ENCODE peak calls at places on chromosome 14, in nine cellular contexts. P is heart right ventricle, Z is IMR-90, O is GM23338, E is heart left ventricle, N is thyroid gland, J is pancreas, D is uterus, T is left ventricle myocardium inferior. M is an unnamed sample. For H3K27me3, the result is how much of the 10 kb centered on the place peaks cover.

GRCh38 chr14:57401501-57401900 is 11.1 kb downstream of the NAA30 start:
- DNase-seq in T (no peak), D (no peak), P (no peak), N (no peak), E (no peak), O (no peak), J (no peak), Z (no peak), M (no peak)

GRCh38 chr14:86430807-86431206 is 900.9 kb downstream of the FLRT2 start:
- DNase-seq in O (no peak), N (no peak), E (no peak), Z (peak), P (no peak), T (no peak), J (no peak), D (no peak), M (no peak)

GRCh38 chr14:103329421-103330347 is 4.4 kb upstream of the EIF5 start:
- DNase-seq in T (no peak), D (no peak), E (no peak), P (peak), J (peak), O (no peak), N (peak), Z (peak), M (peak)

GRCh38 chr14:100063314-100063941 is 1.8 kb upstream of the EVL start:
- DNase-seq in D (no peak), Z (no peak), N (no peak), O (no peak), T (no peak), P (no peak), J (no peak), E (no peak), M (no peak)

GRCh38 chr14:79842270-79842669 is 369.0 kb downstream of the DIO2 start:
- DNase-seq in Z (peak), E (peak), N (peak), T (peak), O (no peak), D (peak), J (no peak), P (peak), M (peak)

GRCh38 chr14:88993946-88994345 is 169.5 kb downstream of the TTC8 start:
- DNase-seq in E (no peak), N (peak), D (no peak), P (no peak), T (no peak), Z (peak), J (no peak), O (no peak), M (peak)

GRCh38 chr14:65255583-65256443 is 153.5 kb upstream of the MAX start:
- DNase-seq in N (peak), D (no peak), O (peak), Z (no peak), T (no peak), J (peak), P (no peak), E (no peak), M (peak)

GRCh38 chr14:105312973-105313372 is 1.6 kb upstream of the PACS2 start:
- DNase-seq in D (no peak), J (no peak), E (no peak), T (no peak), Z (no peak), O (no peak), N (no peak), P (no peak), M (no peak)

GRCh38 chr14:43438056-43438455 is 1069.0 kb downstream of the FSCB start:
- DNase-seq in J (no peak), E (no peak), O (no peak), D (no peak), T (no peak), Z (no peak), N (no peak), P (no peak), M (no peak)

DNA sequence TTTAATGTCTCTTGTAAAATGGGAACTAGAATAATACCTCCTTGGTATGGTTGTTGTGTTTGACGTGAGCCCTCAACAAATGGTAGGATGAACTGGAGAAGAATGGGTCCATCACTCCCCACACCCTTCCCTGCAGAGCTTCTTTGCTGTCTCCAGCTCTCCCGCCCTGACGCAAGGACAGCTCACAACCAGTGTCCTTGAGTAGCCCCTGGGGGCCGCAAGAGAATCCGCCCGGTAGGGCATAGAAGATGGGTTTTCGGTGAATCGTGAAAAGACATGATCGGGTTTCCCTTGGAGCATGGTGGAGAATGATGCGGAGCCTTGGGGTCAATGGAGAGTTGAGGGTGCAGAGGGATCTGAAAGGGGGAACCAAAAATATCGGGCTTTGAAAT is 6.1 kb upstream of the PAX9 start:
- DNase-seq in D (no peak), T (no peak), Z (no peak), N (no peak), J (no peak), P (no peak), O (peak), E (no peak), M (no peak)
- H3K27me3 ChIP-seq in D (under half), T (half or more), Z (half or more), N (half or more), J (half or more), P (half or more), O (half or more), E (half or more), M (half or more)

DNA sequence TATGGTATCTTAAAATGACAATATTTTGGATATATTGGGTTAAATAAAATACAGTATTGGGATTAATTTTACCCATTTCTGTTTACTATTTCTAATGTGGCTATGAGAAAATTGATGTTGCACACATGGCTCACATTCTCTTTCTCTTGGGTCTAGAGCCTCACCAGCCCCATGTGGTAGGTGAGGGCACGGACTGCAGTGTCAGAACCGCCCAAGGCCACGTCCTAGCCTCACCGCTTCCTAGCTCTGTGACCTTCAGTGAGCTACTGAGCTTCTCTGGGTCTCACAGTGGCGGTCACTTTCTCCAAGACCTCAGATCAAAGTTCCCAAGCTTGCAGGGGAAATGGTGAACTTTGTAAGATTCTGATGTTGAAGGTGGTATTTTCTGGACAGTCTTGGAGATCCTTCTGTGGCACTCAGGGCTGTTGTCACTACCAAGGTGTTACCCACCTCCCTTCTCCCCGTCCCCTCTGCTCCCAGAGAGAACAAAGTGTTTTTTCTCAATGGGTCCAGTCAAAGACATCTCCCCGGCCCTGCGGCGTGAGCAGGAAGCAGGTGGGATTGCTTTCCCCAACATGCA is 87.6 kb downstream of the RIN3 start:
- DNase-seq in J (no peak), O (no peak), E (no peak), D (no peak), T (no peak), P (no peak), Z (no peak), N (no peak), M (no peak)
- H3K27ac ChIP-seq in J (no peak), O (no peak), E (peak), D (peak), T (peak), P (no peak), Z (peak), N (no peak), M (no peak)

GRCh38 chr14:74843653-74844052 is 32.3 kb downstream of the PROX2 start:
- DNase-seq in E (peak), T (no peak), N (no peak), D (no peak), J (no peak), Z (peak), P (no peak), O (no peak), M (no peak)
- TF ChIP-seq CTCF in E (no peak), T (peak), N (no peak), D (no peak), J (no peak), Z (peak), P (no peak), O (no peak), M (no peak)

DNA sequence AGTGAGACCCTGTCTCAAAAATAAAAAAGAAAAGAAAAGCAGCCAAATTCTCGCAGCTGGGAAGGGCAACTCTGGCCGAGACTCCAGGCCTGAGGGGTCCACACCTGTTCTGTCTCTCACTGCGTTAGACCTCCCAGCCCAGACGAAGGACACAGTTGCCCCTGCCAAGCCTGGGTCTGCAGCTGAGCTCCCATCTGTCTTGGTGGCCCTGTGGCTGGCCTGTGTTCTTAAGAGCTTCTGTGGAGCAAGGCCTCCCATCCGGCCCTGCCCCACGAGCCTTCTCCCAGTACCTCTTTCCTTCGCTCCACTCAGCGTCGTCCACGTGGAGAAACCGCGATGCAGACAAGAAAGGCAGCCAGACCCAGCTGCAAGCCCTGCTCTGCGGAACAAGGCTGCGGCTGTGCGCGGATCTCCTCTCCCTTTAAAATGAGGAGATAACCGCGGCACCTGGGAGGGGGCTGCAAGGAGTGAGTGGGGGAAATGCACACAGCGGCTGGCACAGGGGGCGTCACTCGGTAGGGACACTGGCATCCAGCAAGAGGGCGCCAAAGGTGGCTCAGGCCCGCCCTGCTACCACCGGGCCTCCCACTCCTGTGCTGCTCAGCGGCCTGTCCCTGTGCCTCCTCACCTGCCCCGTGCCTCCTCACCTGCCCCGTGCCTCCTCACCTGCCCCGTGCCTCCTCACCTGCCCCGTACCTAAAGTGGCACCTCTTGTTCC is 42.4 kb downstream of the LRRC74A start:
- DNase-seq in D (no peak), T (no peak), N (no peak), P (no peak), E (no peak), J (no peak), Z (no peak), O (peak), M (no peak)
- H3K27me3 ChIP-seq in D (under half), T (under half), N (under half), P (under half), E (under half), J (under half), Z (under half), O (under half), M (under half)

GRCh38 chr14:61749264-61749663 is 13.0 kb upstream of the SNAPC1 start:
- DNase-seq in J (no peak), O (no peak), Z (peak), N (no peak), T (no peak), D (no peak), P (no peak), E (no peak), M (no peak)
- H3K27ac ChIP-seq in J (no peak), O (no peak), Z (no peak), N (peak), T (peak), D (no peak), P (peak), E (peak), M (no peak)

GRCh38 chr14:101318271-101318670 is 243.0 kb upstream of the DIO3 start:
- DNase-seq in E (no peak), O (no peak), D (no peak), J (no peak), N (no peak), T (no peak), P (no peak), Z (no peak), M (no peak)

GRCh38 chr14:101315802-101316296 is 245.4 kb upstream of the DIO3 start:
- DNase-seq in Z (no peak), O (no peak), T (no peak), N (no peak), P (no peak), D (no peak), E (no peak), J (no peak), M (peak)

GRCh38 chr14:101313268-101313667 is 248.0 kb upstream of the DIO3 start:
- DNase-seq in Z (no peak), D (no peak), P (no peak), E (no peak), J (no peak), O (peak), T (no peak), N (no peak), M (no peak)
- TF ChIP-seq CTCF in Z (no peak), D (no peak), P (no peak), E (no peak), J (no peak), O (peak), T (no peak), N (no peak), M (no peak)

GRCh38 chr14:101558739-101559240 is 2.5 kb upstream of the DIO3 start:
- DNase-seq in J (no peak), T (no peak), D (no peak), E (no peak), P (no peak), Z (no peak), N (no peak), O (no peak), M (no peak)
- H3K27me3 ChIP-seq in J (under half), T (half or more), D (under half), E (under half), P (half or more), Z (half or more), N (under half), O (half or more), M (half or more)

DNA sequence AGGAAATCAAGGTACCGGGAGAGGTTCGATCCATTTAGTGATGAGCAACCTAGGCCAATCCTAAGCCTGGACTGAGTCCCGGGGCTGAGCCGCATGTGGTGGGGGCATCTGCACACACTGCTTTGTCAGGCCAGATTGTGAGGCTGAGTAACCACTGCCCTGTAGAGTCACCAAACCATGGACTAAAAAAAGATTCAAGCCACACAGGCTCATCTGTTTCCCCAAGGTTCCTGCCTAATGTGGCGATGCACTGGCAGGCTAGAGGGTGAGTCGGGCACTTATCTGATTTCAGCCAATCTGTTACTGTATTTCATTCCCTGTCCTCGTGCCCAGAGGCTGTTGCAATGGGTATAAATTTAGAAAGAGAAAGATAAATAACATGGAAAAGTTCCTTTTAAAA is 140.8 kb downstream of the TTC7B start:
- DNase-seq in E (peak), O (no peak), D (no peak), P (peak), J (no peak), Z (peak), N (no peak), T (no peak), M (no peak)
- H3K27ac ChIP-seq in E (peak), O (no peak), D (no peak), P (no peak), J (no peak), Z (peak), N (no peak), T (peak), M (no peak)

GRCh38 chr14:68718033-68718725 is 74.7 kb downstream of the ZFP36L1 start:
- DNase-seq in Z (no peak), D (no peak), E (no peak), N (no peak), P (no peak), T (no peak), O (peak), J (no peak), M (no peak)
- TF ChIP-seq CTCF in Z (peak), D (no peak), E (no peak), N (no peak), P (no peak), T (no peak), O (peak), J (peak), M (peak)

DNA sequence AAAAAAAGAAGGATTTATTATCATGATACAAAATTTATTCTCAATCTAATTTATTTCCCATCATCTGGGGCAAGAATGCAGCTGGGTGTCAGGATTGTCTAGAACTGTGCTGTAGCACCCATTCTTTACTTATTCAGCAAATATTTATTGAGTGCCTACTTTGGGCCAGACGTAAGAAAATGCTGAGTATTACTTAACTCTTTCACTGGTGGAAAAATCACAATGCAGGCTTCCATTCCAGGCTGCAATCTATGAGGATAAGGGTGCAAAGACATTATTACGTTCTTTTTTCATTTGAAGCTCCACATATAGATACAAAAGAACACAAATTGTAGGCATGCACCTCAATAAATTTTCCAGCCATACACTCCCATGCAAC is 86.0 kb upstream of the CDKN3 start:
- DNase-seq in N (no peak), P (no peak), D (no peak), O (no peak), T (no peak), Z (no peak), J (no peak), E (no peak), M (no peak)
- H3K27me3 ChIP-seq in N (under half), P (under half), D (under half), O (under half), T (under half), Z (under half), J (under half), E (under half), M (under half)

M was measured in foreskin keratinocyte.